ENCODE peak calls at places on chromosomes 3 and 15, in ten cellular contexts. V, U, B, G, X, K, H, I, C and D are unnamed samples.

GRCh38 chr15:83695901-83696425 is 42.0 kb downstream of the ADAMTSL3 start:
- DNase-seq in V (no peak), U (peak; percentile 13), B (no peak), G (no peak), X (no peak), K (no peak), H (no peak), I (no peak), C (no peak), D (no peak)

GRCh38 chr3:18751514-18751913 is 326.4 kb upstream of the SATB1 start:
- DNase-seq in V (no peak), U (no peak), B (no peak), G (no peak), X (no peak), K (no peak), H (no peak), I (no peak), C (no peak), D (no peak)

GRCh38 chr3:98972155-98972554 is 70.7 kb upstream of the DCBLD2 start:
- DNase-seq in V (no peak), U (peak; percentile 90), B (no peak), G (no peak), X (peak; percentile 95), K (no peak), H (no peak), I (no peak), C (no peak), D (no peak)

GRCh38 chr3:56787784-56788256 is 13.9 kb downstream of the ARHGEF3 start:
- DNase-seq in V (no peak), U (no peak), B (no peak), G (peak; percentile 33), X (no peak), K (no peak), H (peak; percentile 31), I (no peak), C (peak; percentile 35), D (no peak)

GRCh38 chr3:189842681-189843602 is 211.8 kb downstream of the TP63 start:
- DNase-seq in V (peak; percentile 36), U (peak; percentile 11), B (no peak), G (no peak), X (no peak), K (no peak), H (no peak), I (no peak), C (no peak), D (peak; percentile 30)

GRCh38 chr3:175916151-175916946 is 1057.2 kb downstream of the NAALADL2 start:
- DNase-seq in V (no peak), U (no peak), B (no peak), G (no peak), X (peak; percentile 14), K (no peak), H (no peak), I (no peak), C (no peak), D (no peak)

GRCh38 chr15:63597033-63597790 is at the start of gene FBXL22:
- DNase-seq in V (peak; percentile 70), U (no peak), B (no peak), G (no peak), X (peak; percentile 66), K (no peak), H (no peak), I (no peak), C (no peak), D (no peak)

GRCh38 chr3:64554086-64554920 is 133.5 kb downstream of the ADAMTS9 start:
- DNase-seq in V (no peak), U (no peak), B (no peak), G (no peak), X (no peak), K (no peak), H (no peak), I (no peak), C (no peak), D (no peak)

GRCh38 chr15:59294961-59295741 is 77.5 kb downstream of the MYO1E start:
- DNase-seq in V (no peak), U (peak; percentile 91), B (no peak), G (no peak), X (peak; percentile 92), K (no peak), H (no peak), I (no peak), C (no peak), D (no peak)

GRCh38 chr3:57017481-57017880 is 43.0 kb upstream of the SPATA12 start:
- DNase-seq in V (no peak), U (peak; percentile 38), B (no peak), G (no peak), X (no peak), K (no peak), H (no peak), I (no peak), C (no peak), D (no peak)

GRCh38 chr15:77974098-77974414 is 103.5 kb downstream of the TBC1D2B start:
- DNase-seq in V (peak; percentile 57), U (no peak), B (peak; percentile 71), G (no peak), X (peak; percentile 52), K (no peak), H (no peak), I (no peak), C (no peak), D (no peak)

GRCh38 chr15:80573614-80574013 is 121.5 kb upstream of the ABHD17C start:
- DNase-seq in V (no peak), U (no peak), B (no peak), G (no peak), X (no peak), K (no peak), H (no peak), I (no peak), C (no peak), D (no peak)

GRCh38 chr15:95948371-95948770 is 382.1 kb upstream of the NR2F2 start:
- DNase-seq in V (no peak), U (no peak), B (no peak), G (no peak), X (no peak), K (no peak), H (no peak), I (no peak), C (no peak), D (no peak)

GRCh38 chr3:76024640-76025039 is 239.3 kb upstream of the ZNF717 start:
- DNase-seq in V (no peak), U (peak; percentile 5), B (no peak), G (no peak), X (no peak), K (no peak), H (no peak), I (no peak), C (no peak), D (peak; percentile 53)

GRCh38 chr3:50089603-50089945 is 855 bp downstream of the RBM5 start:
- DNase-seq in V (no peak), U (no peak), B (no peak), G (no peak), X (peak; percentile 27), K (no peak), H (peak; percentile 45), I (no peak), C (no peak), D (peak; percentile 5)

GRCh38 chr3:19295208-19295607 is 146.9 kb downstream of the KCNH8 start:
- DNase-seq in V (no peak), U (no peak), B (no peak), G (no peak), X (no peak), K (no peak), H (no peak), I (no peak), C (no peak), D (no peak)

GRCh38 chr3:134937256-134938023 is 142.4 kb downstream of the EPHB1 start:
- DNase-seq in V (no peak), U (no peak), B (no peak), G (no peak), X (peak; percentile 20), K (no peak), H (no peak), I (no peak), C (no peak), D (no peak)

GRCh38 chr3:104388624-104389023 is 978.1 kb upstream of the ALCAM start:
- DNase-seq in V (no peak), U (no peak), B (no peak), G (no peak), X (peak; percentile 47), K (no peak), H (no peak), I (no peak), C (no peak), D (peak; percentile 21)

GRCh38 chr15:81779181-81779580 is 266.6 kb downstream of the MEX3B start:
- DNase-seq in V (no peak), U (no peak), B (no peak), G (no peak), X (no peak), K (no peak), H (no peak), I (no peak), C (no peak), D (no peak)

GRCh38 chr3:60497922-60498321 is 753.3 kb downstream of the FHIT start:
- DNase-seq in V (no peak), U (no peak), B (peak; percentile 32), G (no peak), X (no peak), K (no peak), H (no peak), I (no peak), C (no peak), D (peak; percentile 1)

GRCh38 chr3:78951546-78951945 is 816.3 kb downstream of the ROBO1 start:
- DNase-seq in V (no peak), U (peak; percentile 17), B (no peak), G (no peak), X (no peak), K (no peak), H (no peak), I (no peak), C (no peak), D (no peak)

GRCh38 chr15:66617137-66618090 is 51.6 kb upstream of the LCTL start:
- DNase-seq in V (peak; percentile 78), U (peak; percentile 48), B (peak; percentile 1), G (no peak), X (peak; percentile 91), K (no peak), H (no peak), I (no peak), C (peak; percentile 67), D (no peak)

GRCh38 chr3:171526869-171527268 is 66.7 kb upstream of the TNIK start:
- DNase-seq in V (no peak), U (no peak), B (no peak), G (no peak), X (peak; percentile 74), K (no peak), H (no peak), I (no peak), C (no peak), D (no peak)

GRCh38 chr15:33985287-33985686 is 17.0 kb downstream of the CHRM5 start:
- DNase-seq in V (no peak), U (peak; percentile 21), B (no peak), G (no peak), X (peak; percentile 84), K (no peak), H (no peak), I (no peak), C (no peak), D (no peak)

GRCh38 chr15:31434418-31435255 is 108.0 kb downstream of the KLF13 start:
- DNase-seq in V (no peak), U (no peak), B (no peak), G (peak; percentile 85), X (peak; percentile 89), K (peak; percentile 72), H (peak; percentile 79), I (peak; percentile 73), C (peak; percentile 90), D (no peak)

GRCh38 chr3:76122007-76122406 is 336.7 kb upstream of the ZNF717 start:
- DNase-seq in V (no peak), U (no peak), B (no peak), G (no peak), X (no peak), K (no peak), H (no peak), I (no peak), C (no peak), D (no peak)

GRCh38 chr3:113214917-113215595 is 3.7 kb downstream of the BOC start:
- DNase-seq in V (no peak), U (no peak), B (no peak), G (no peak), X (peak; percentile 59), K (no peak), H (no peak), I (no peak), C (no peak), D (no peak)

GRCh38 chr3:153173758-153174516 is 11.9 kb downstream of the RAP2B start:
- DNase-seq in V (no peak), U (peak; percentile 28), B (no peak), G (no peak), X (peak; percentile 42), K (no peak), H (no peak), I (no peak), C (no peak), D (peak; percentile 35)